ENCODE peak calls at places on chromosome 1, in five cellular contexts. R is breast epithelium, O is right lobe of liver, L is esophagus squamous epithelium, U is spleen. B is an unnamed sample.

GRCh38 chr1:58041621-58042020 is 504.9 kb downstream of the OMA1 start:
- DNase-seq in R (no peak), O (no peak), L (no peak), U (no peak), B (no peak)

GRCh38 chr1:225460737-225461532 is 33.1 kb upstream of the LBR start:
- DNase-seq in R (no peak), O (no peak), L (no peak), U (peak; percentile 66), B (no peak)

GRCh38 chr1:180092931-180093650 is 61.6 kb upstream of the QSOX1 start:
- DNase-seq in R (no peak), O (no peak), L (no peak), U (no peak), B (no peak)

GRCh38 chr1:153509729-153510354 is 25.9 kb downstream of the S100A6 start:
- DNase-seq in R (no peak), O (no peak), L (no peak), U (peak; percentile 82), B (no peak)

GRCh38 chr1:235597867-235598553 is 51.6 kb downstream of the GNG4 start:
- DNase-seq in R (no peak), O (no peak), L (no peak), U (peak; percentile 18), B (no peak)

GRCh38 chr1:114466334-114467014 is 44.5 kb downstream of the TRIM33 start:
- DNase-seq in R (no peak), O (no peak), L (no peak), U (no peak), B (no peak)

GRCh38 chr1:206836111-206836510 is 29.3 kb upstream of the IL20 start:
- DNase-seq in R (no peak), O (no peak), L (no peak), U (no peak), B (no peak)

GRCh38 chr1:151574575-151575529 is 34.7 kb downstream of the TUFT1 start:
- DNase-seq in R (no peak), O (no peak), L (no peak), U (no peak), B (no peak)

GRCh38 chr1:54806931-54807611 is 5.9 kb upstream of the TTC22 start:
- DNase-seq in R (no peak), O (no peak), L (no peak), U (no peak), B (no peak)

GRCh38 chr1:47188901-47189785 is 693 bp downstream of the PDZK1IP1 start:
- DNase-seq in R (peak; percentile 45), O (peak; percentile 25), L (no peak), U (peak; percentile 42), B (peak; percentile 8)

GRCh38 chr1:89260575-89261275 is 11.9 kb downstream of the GBP5 start:
- DNase-seq in R (no peak), O (no peak), L (no peak), U (no peak), B (no peak)

DNA sequence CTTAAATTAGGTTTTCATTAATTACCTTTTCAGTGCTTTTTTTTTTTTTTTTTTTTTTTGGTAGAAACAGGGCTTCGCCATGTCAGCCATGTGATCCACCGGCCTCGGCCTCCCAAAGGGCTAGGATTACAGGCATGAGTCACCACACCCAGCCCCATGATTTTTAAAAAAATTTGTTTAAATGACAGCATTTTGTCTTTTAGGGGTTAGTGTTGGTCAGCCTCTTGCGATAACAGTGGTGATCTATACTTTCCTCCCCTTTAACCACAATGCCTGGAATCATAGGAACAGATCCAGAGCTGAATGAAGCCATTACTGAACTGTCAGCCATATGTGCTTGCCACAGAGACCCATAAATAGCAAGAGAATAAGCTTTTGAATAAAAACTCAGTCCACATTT is 73.9 kb downstream of the CACHD1 start:
- DNase-seq in R (no peak), O (no peak), L (no peak), U (no peak), B (no peak)
- TF ChIP-seq POLR2A in R (no peak), O (no peak), L (no peak), U (no peak), B (no peak)

GRCh38 chr1:31371121-31371520 is 1.8 kb downstream of the FABP3 start:
- DNase-seq in R (no peak), O (no peak), L (no peak), U (no peak), B (no peak)

GRCh38 chr1:31371560-31371959 is 1.3 kb downstream of the FABP3 start:
- DNase-seq in R (no peak), O (no peak), L (no peak), U (no peak), B (no peak)

GRCh38 chr1:31372051-31372450 is 825 bp downstream of the FABP3 start:
- DNase-seq in R (no peak), O (no peak), L (no peak), U (no peak), B (peak; percentile 50)

GRCh38 chr1:31368611-31369107 is 4.2 kb downstream of the FABP3 start:
- DNase-seq in R (no peak), O (no peak), L (no peak), U (no peak), B (no peak)

GRCh38 chr1:31370021-31370420 is 2.9 kb downstream of the FABP3 start:
- DNase-seq in R (no peak), O (no peak), L (no peak), U (no peak), B (no peak)
- TF ChIP-seq POLR2A in R (no peak), O (no peak), L (no peak), U (no peak), B (no peak)

GRCh38 chr1:234478152-234478480 is 863 bp downstream of the TARBP1 start:
- DNase-seq in R (peak; percentile 61), O (peak; percentile 78), L (peak; percentile 23), U (peak; percentile 95), B (no peak)
- TF ChIP-seq POLR2A in R (no peak), O (peak; percentile 63), L (peak; percentile 50), U (peak; percentile 36), B (no peak)

DNA sequence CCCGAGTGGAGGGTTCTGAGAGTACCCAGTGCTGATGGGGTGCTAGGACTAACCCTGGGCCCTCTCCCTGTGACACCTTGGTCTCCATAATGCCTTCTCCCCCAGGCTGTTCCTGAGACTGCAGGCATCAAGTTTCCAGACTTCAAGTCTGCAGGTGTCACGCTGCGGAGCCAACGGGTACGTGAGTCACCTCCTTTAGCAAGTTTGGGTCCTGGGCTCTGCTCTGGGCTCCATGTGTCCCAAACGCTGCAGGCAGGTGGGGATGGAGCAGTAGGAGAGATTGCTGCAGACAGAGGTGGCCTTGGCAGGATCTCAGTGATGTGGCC is 6.0 kb downstream of the DMAP1 start:
- DNase-seq in R (no peak), O (no peak), L (no peak), U (no peak), B (peak; percentile 72)
- TF ChIP-seq POLR2A in R (no peak), O (no peak), L (no peak), U (no peak), B (no peak)

GRCh38 chr1:216925962-216926361 is 202.7 kb upstream of the ESRRG start:
- DNase-seq in R (no peak), O (no peak), L (no peak), U (no peak), B (no peak)
- TF ChIP-seq POLR2A in R (no peak), O (no peak), L (no peak), U (no peak), B (no peak)

GRCh38 chr1:16396591-16396990 is 29.5 kb downstream of the SZRD1 start:
- DNase-seq in R (no peak), O (no peak), L (no peak), U (no peak), B (peak; percentile 67)

GRCh38 chr1:16397095-16397494 is 30.1 kb downstream of the SZRD1 start:
- DNase-seq in R (no peak), O (no peak), L (no peak), U (no peak), B (no peak)

GRCh38 chr1:16394977-16395376 is 27.9 kb downstream of the SZRD1 start:
- DNase-seq in R (no peak), O (no peak), L (no peak), U (no peak), B (no peak)

GRCh38 chr1:16402742-16403141 is 34.5 kb downstream of the SPATA21 start:
- DNase-seq in R (no peak), O (no peak), L (no peak), U (no peak), B (no peak)

DNA sequence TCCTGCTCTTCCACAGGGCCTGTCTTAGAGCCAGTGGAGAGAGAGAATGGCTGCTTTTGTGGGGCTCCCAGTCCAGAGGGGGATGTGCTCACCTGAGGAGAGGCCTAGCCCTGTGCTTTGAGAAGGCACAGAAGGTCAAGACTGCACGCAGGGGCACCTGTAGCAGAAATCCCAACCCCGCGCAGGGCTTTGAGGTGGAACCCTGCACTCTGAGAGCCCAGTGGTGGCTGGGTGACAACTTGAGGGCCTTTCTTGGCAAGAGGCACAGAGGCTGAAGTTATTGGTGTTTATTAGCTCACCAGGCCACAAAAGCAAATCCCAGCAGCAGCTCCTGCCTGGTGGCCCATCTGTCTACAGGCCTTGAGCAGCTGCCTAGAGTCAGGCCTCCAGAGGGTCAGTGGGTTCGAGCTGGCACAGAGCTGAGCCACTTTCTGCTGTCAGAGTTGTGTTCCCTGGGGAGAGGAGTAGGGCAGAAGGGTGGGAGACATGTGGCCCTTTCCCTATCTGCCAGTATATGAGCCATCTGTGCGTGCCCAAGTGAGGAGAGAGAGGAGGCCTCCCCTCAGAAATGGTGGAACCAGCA is 31.4 kb downstream of the SZRD1 start:
- DNase-seq in R (no peak), O (no peak), L (no peak), U (no peak), B (no peak)
- TF ChIP-seq POLR2A in R (no peak), O (no peak), L (no peak), U (no peak), B (no peak)

DNA sequence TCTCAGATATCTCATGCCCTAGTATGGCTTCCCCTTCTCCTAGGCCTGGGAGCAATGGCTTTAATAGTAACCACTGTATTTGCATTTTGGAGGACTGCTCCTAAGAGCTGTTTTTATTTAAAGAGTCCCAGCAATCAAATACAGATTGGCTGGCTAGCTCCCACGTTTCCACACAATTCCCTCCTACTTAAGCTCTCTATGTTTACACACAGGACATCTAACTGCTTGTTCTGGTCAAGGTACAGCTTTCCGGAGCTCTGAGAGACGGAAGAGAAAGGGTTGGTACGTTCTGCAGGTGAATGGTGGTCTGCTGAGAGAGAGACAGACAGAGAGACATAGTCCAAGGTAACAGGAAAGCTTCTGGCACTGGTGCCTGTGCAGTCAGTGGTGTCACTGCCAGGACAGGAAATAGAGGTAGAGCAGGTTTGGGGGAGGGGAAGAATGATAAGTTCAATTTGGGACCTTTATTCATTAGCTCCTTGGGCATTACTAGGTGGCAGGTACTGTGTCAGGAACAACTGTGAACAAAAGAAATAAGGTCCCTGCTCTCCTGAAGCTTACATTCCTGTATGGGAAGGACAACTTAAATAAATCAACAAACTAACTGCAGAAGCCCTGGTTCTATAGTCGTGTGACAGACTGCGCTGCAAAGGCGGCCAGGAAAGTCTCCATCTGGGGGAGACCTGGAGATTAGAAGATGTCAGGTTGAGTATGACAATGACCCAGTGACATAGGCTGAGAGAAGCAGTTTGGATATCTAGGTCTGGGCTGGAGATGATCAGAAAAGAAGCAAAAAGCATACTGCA is 1.2 kb upstream of the SLC25A33 start:
- DNase-seq in R (no peak), O (peak; percentile 80), L (no peak), U (peak; percentile 31), B (peak; percentile 26)
- TF ChIP-seq POLR2A in R (no peak), O (peak; percentile 66), L (no peak), U (no peak), B (no peak)